ENCODE peak calls at places on chromosomes 4 and X, in six cellular contexts. One of them, this sample, is unnamed.

GRCh38 chr4:11512861-11513260 is 84.2 kb upstream of the HS3ST1 start:
- DNase-seq in KBM-7: no peak
- DNase-seq in caudate nucleus: no peak
- DNase-seq in Calu3: no peak
- DNase-seq in NCI-H1092: no peak
- DNase-seq in ELR: no peak
- DNase-seq in this sample: no peak

GRCh38 chr4:22959483-22959882 is 266.7 kb downstream of the GBA3 start:
- DNase-seq in KBM-7: no peak
- DNase-seq in caudate nucleus: no peak
- DNase-seq in Calu3: no peak
- DNase-seq in NCI-H1092: no peak
- DNase-seq in ELR: no peak
- DNase-seq in this sample: no peak

GRCh38 chr4:8294775-8295174 is 25.2 kb downstream of the HTRA3 start:
- DNase-seq in KBM-7: no peak
- DNase-seq in caudate nucleus: no peak
- DNase-seq in Calu3: no peak
- DNase-seq in NCI-H1092: no peak
- DNase-seq in ELR: no peak
- DNase-seq in this sample: no peak

GRCh38 chr4:169345207-169345788 is 74.5 kb upstream of the SH3RF1 start:
- DNase-seq in KBM-7: no peak
- DNase-seq in caudate nucleus: peak
- DNase-seq in Calu3: no peak
- DNase-seq in NCI-H1092: no peak
- DNase-seq in ELR: peak
- DNase-seq in this sample: no peak

GRCh38 chr4:14254252-14254651 is 626.7 kb upstream of the BOD1L1 start:
- DNase-seq in KBM-7: peak
- DNase-seq in caudate nucleus: no peak
- DNase-seq in Calu3: peak
- DNase-seq in NCI-H1092: no peak
- DNase-seq in ELR: peak
- DNase-seq in this sample: peak

GRCh38 chr4:23429497-23429896 is 460.4 kb downstream of the PPARGC1A start:
- DNase-seq in KBM-7: no peak
- DNase-seq in caudate nucleus: no peak
- DNase-seq in Calu3: no peak
- DNase-seq in NCI-H1092: no peak
- DNase-seq in ELR: no peak
- DNase-seq in this sample: no peak

GRCh38 chrX:72305286-72306084 is at the start of gene CITED1:
- DNase-seq in KBM-7: peak
- DNase-seq in caudate nucleus: no peak
- DNase-seq in Calu3: peak
- DNase-seq in NCI-H1092: no peak
- DNase-seq in ELR: peak
- DNase-seq in this sample: no peak

GRCh38 chr4:156293657-156294297 is 340.1 kb upstream of the CTSO start:
- DNase-seq in KBM-7: no peak
- DNase-seq in caudate nucleus: no peak
- DNase-seq in Calu3: no peak
- DNase-seq in NCI-H1092: no peak
- DNase-seq in ELR: peak
- DNase-seq in this sample: no peak

GRCh38 chr4:22515145-22515887 is 550 bp downstream of the ADGRA3 start:
- DNase-seq in KBM-7: peak
- DNase-seq in caudate nucleus: peak
- DNase-seq in Calu3: peak
- DNase-seq in NCI-H1092: peak
- DNase-seq in ELR: peak
- DNase-seq in this sample: no peak

GRCh38 chr4:156312261-156312847 is 358.7 kb upstream of the CTSO start:
- DNase-seq in KBM-7: peak
- DNase-seq in caudate nucleus: no peak
- DNase-seq in Calu3: no peak
- DNase-seq in NCI-H1092: no peak
- DNase-seq in ELR: no peak
- DNase-seq in this sample: no peak

GRCh38 chrX:104112326-104112951 is at the start of gene ZCCHC18:
- DNase-seq in KBM-7: peak
- DNase-seq in caudate nucleus: peak
- DNase-seq in Calu3: peak
- DNase-seq in NCI-H1092: peak
- DNase-seq in ELR: peak
- DNase-seq in this sample: peak

GRCh38 chr4:118395057-118395679 is 42.4 kb upstream of the PRSS12 start:
- DNase-seq in KBM-7: no peak
- DNase-seq in caudate nucleus: no peak
- DNase-seq in Calu3: no peak
- DNase-seq in NCI-H1092: no peak
- DNase-seq in ELR: no peak
- DNase-seq in this sample: no peak

GRCh38 chr4:19348746-19349145 is 903.0 kb upstream of the SLIT2 start:
- DNase-seq in KBM-7: no peak
- DNase-seq in caudate nucleus: no peak
- DNase-seq in Calu3: no peak
- DNase-seq in NCI-H1092: no peak
- DNase-seq in ELR: no peak
- DNase-seq in this sample: no peak

GRCh38 chrX:46643636-46644035 is 70.1 kb downstream of the CHST7 start:
- DNase-seq in KBM-7: no peak
- DNase-seq in caudate nucleus: no peak
- DNase-seq in Calu3: no peak
- DNase-seq in NCI-H1092: no peak
- DNase-seq in ELR: no peak
- DNase-seq in this sample: no peak

GRCh38 chr4:107922486-107923473 is 8.6 kb upstream of the CYP2U1 start:
- DNase-seq in KBM-7: no peak
- DNase-seq in caudate nucleus: no peak
- DNase-seq in Calu3: no peak
- DNase-seq in NCI-H1092: no peak
- DNase-seq in ELR: peak
- DNase-seq in this sample: no peak

GRCh38 chrX:72102760-72103159 is 29.0 kb downstream of the RTL5 start:
- DNase-seq in KBM-7: no peak
- DNase-seq in caudate nucleus: no peak
- DNase-seq in Calu3: no peak
- DNase-seq in NCI-H1092: no peak
- DNase-seq in ELR: no peak
- DNase-seq in this sample: no peak

GRCh38 chr4:121777625-121778024 is 12.7 kb upstream of the SMIM43 start:
- DNase-seq in KBM-7: peak
- DNase-seq in caudate nucleus: no peak
- DNase-seq in Calu3: no peak
- DNase-seq in NCI-H1092: no peak
- DNase-seq in ELR: no peak
- DNase-seq in this sample: no peak

GRCh38 chrX:126799059-126799458 is 20.5 kb upstream of the PRR32 start:
- DNase-seq in KBM-7: no peak
- DNase-seq in caudate nucleus: no peak
- DNase-seq in Calu3: no peak
- DNase-seq in NCI-H1092: no peak
- DNase-seq in ELR: no peak
- DNase-seq in this sample: no peak

GRCh38 chrX:154096140-154097002 is 1.1 kb downstream of the MECP2 start:
- DNase-seq in KBM-7: peak
- DNase-seq in caudate nucleus: no peak
- DNase-seq in Calu3: no peak
- DNase-seq in NCI-H1092: no peak
- DNase-seq in ELR: peak
- DNase-seq in this sample: no peak

GRCh38 chrX:3728454-3728853 is 15.0 kb upstream of the PRKX start:
- DNase-seq in KBM-7: no peak
- DNase-seq in caudate nucleus: no peak
- DNase-seq in Calu3: no peak
- DNase-seq in NCI-H1092: no peak
- DNase-seq in ELR: no peak
- DNase-seq in this sample: no peak

GRCh38 chr4:7414736-7415510 is 19.8 kb downstream of the PSAPL1 start:
- DNase-seq in KBM-7: no peak
- DNase-seq in caudate nucleus: no peak
- DNase-seq in Calu3: no peak
- DNase-seq in NCI-H1092: no peak
- DNase-seq in ELR: no peak
- DNase-seq in this sample: no peak

GRCh38 chrX:20506739-20507138 is 240.0 kb upstream of the RPS6KA3 start:
- DNase-seq in KBM-7: no peak
- DNase-seq in caudate nucleus: no peak
- DNase-seq in Calu3: no peak
- DNase-seq in NCI-H1092: no peak
- DNase-seq in ELR: peak
- DNase-seq in this sample: no peak

GRCh38 chr4:40721730-40722171 is 28.0 kb upstream of the NSUN7 start:
- DNase-seq in KBM-7: no peak
- DNase-seq in caudate nucleus: no peak
- DNase-seq in Calu3: peak
- DNase-seq in NCI-H1092: no peak
- DNase-seq in ELR: peak
- DNase-seq in this sample: no peak

GRCh38 chrX:8971116-8971515 is 62.8 kb downstream of the FAM9B start:
- DNase-seq in KBM-7: peak
- DNase-seq in caudate nucleus: no peak
- DNase-seq in Calu3: no peak
- DNase-seq in NCI-H1092: peak
- DNase-seq in ELR: peak
- DNase-seq in this sample: peak